ENCODE peak calls at places on chromosomes 11 and 22, in five cellular contexts. One of them, this sample, is unnamed.

GRCh38 chr11:134488913-134489312 is 76.9 kb upstream of the B3GAT1 start:
- DNase-seq in upper lobe of right lung: peak; percentile 59
- DNase-seq in HL-60: no peak
- DNase-seq in GM23338: no peak
- DNase-seq in GM12878: no peak
- DNase-seq in this sample: no peak

GRCh38 chr11:47259178-47259977 is 1.6 kb downstream of the NR1H3 start:
- DNase-seq in HL-60: no peak
- DNase-seq in upper lobe of right lung: no peak
- DNase-seq in GM23338: peak; percentile 87
- DNase-seq in GM12878: no peak
- DNase-seq in this sample: no peak

GRCh38 chr22:43292633-43293025 is 50.5 kb downstream of the SCUBE1 start:
- DNase-seq in HL-60: no peak
- DNase-seq in GM12878: no peak
- DNase-seq in GM23338: no peak
- DNase-seq in upper lobe of right lung: no peak
- DNase-seq in this sample: no peak

GRCh38 chr11:87063982-87064381 is 26.2 kb downstream of the TMEM135 start:
- DNase-seq in GM23338: no peak
- DNase-seq in GM12878: no peak
- DNase-seq in upper lobe of right lung: no peak
- DNase-seq in HL-60: no peak
- DNase-seq in this sample: no peak

GRCh38 chr22:44133901-44134511 is 46.7 kb upstream of the PARVG start:
- DNase-seq in HL-60: peak; percentile 10
- DNase-seq in upper lobe of right lung: peak; percentile 57
- DNase-seq in GM12878: no peak
- DNase-seq in GM23338: no peak
- DNase-seq in this sample: no peak

GRCh38 chr11:79940165-79940564 is 499.3 kb upstream of the TENM4 start:
- DNase-seq in HL-60: no peak
- DNase-seq in GM12878: no peak
- DNase-seq in upper lobe of right lung: no peak
- DNase-seq in GM23338: peak; percentile 17
- DNase-seq in this sample: no peak

GRCh38 chr11:117950999-117951961 is 22.1 kb upstream of the TMPRSS13 start:
- DNase-seq in upper lobe of right lung: no peak
- DNase-seq in GM12878: no peak
- DNase-seq in HL-60: peak; percentile 71
- DNase-seq in GM23338: no peak
- DNase-seq in this sample: no peak

GRCh38 chr22:26737262-26737661 is 79.9 kb downstream of the MIAT start:
- DNase-seq in GM12878: no peak
- DNase-seq in GM23338: no peak
- DNase-seq in upper lobe of right lung: no peak
- DNase-seq in HL-60: no peak
- DNase-seq in this sample: no peak

GRCh38 chr11:124233376-124233775 is 7.5 kb upstream of the OR8G1 start:
- DNase-seq in GM12878: no peak
- DNase-seq in GM23338: no peak
- DNase-seq in upper lobe of right lung: no peak
- DNase-seq in HL-60: no peak
- DNase-seq in this sample: no peak

GRCh38 chr11:81219661-81220060 is 1514.0 kb downstream of the FAM181B start:
- DNase-seq in GM12878: no peak
- DNase-seq in HL-60: no peak
- DNase-seq in upper lobe of right lung: no peak
- DNase-seq in GM23338: no peak
- DNase-seq in this sample: no peak

GRCh38 chr11:45917286-45917622 is 423 bp downstream of the PEX16 start:
- DNase-seq in GM23338: no peak
- DNase-seq in upper lobe of right lung: no peak
- DNase-seq in GM12878: no peak
- DNase-seq in HL-60: no peak
- DNase-seq in this sample: no peak

DNA sequence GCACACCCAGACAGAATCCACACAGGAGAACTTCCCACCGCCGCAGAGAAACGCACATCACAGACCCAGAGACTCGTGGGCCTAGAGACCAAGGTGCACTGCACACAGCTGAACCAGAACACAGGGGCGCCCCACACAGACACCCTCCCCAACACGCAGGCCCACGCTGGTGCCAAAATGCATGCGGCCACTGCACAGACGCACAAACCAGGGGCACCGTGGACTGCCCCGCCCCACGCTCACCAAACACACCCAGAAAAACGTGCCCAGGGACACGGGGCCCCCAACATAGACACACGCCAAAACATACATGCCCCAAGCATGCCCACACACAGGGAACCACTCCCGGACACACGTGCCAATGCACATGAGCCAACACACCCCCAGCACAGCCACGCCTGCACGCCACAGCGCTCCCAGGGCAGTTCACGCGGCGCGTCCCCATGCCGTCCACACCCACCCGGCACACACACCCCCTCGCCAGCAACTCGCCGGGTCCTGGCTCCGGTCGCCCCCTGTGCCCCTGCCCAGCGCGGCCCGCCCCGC is 7.8 kb downstream of the ELFN2 start:
- DNase-seq in GM12878: no peak
- DNase-seq in HL-60: no peak
- DNase-seq in upper lobe of right lung: no peak
- DNase-seq in GM23338: no peak
- DNase-seq in this sample: no peak
- H3K4me3 ChIP-seq in GM12878: no peak overlapping the region
- H3K4me3 ChIP-seq in HL-60: no peak overlapping the region
- H3K4me3 ChIP-seq in upper lobe of right lung: peak overlapping the region; percentile 28
- H3K4me3 ChIP-seq in GM23338: peak overlapping the region; percentile 68
- H3K4me3 ChIP-seq in this sample: no peak overlapping the region

DNA sequence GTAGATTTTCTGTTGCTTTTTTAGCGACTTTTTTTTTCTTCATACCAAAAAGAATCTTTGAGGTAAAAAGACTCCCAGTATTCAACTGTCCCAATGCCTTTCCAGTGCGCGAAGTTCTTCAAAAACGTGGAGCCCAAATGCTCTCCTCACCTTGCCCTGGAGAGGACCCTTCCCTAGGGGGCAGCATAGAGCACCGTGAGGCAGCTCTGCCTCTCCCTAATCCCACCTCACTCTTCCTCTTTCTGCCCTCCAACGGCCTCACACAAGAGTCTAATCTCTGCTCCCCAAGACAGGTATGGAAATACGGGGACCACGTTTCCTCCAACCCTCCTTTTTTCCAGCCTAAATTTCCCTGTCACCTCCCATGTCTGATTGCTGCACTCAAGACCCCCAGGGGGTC is 117.5 kb upstream of the ALX4 start:
- DNase-seq in upper lobe of right lung: no peak
- DNase-seq in GM12878: no peak
- DNase-seq in HL-60: peak; percentile 34
- DNase-seq in GM23338: peak; percentile 83
- DNase-seq in this sample: no peak
- H3K27me3 ChIP-seq in upper lobe of right lung: peaks cover 32% of the 10 kb centered on the region
- H3K27me3 ChIP-seq in GM12878: no peaks in the 10 kb centered on the region
- H3K27me3 ChIP-seq in HL-60: no peaks in the 10 kb centered on the region
- H3K27me3 ChIP-seq in GM23338: peaks cover 2% of the 10 kb centered on the region
- H3K27me3 ChIP-seq in this sample: no peaks in the 10 kb centered on the region

GRCh38 chr11:27717801-27718229 is 17.6 kb upstream of the BDNF start:
- DNase-seq in GM23338: peak; percentile 70
- DNase-seq in GM12878: no peak
- DNase-seq in HL-60: no peak
- DNase-seq in upper lobe of right lung: no peak
- DNase-seq in this sample: no peak

GRCh38 chr11:27716216-27716615 is 16.0 kb upstream of the BDNF start:
- DNase-seq in upper lobe of right lung: no peak
- DNase-seq in HL-60: no peak
- DNase-seq in GM12878: no peak
- DNase-seq in GM23338: no peak
- DNase-seq in this sample: no peak

GRCh38 chr11:27718346-27718852 is 18.1 kb upstream of the BDNF start:
- DNase-seq in upper lobe of right lung: no peak
- DNase-seq in HL-60: no peak
- DNase-seq in GM12878: no peak
- DNase-seq in GM23338: peak; percentile 93
- DNase-seq in this sample: no peak

GRCh38 chr11:27717377-27717776 is 17.1 kb upstream of the BDNF start:
- DNase-seq in upper lobe of right lung: no peak
- DNase-seq in GM23338: peak; percentile 25
- DNase-seq in HL-60: no peak
- DNase-seq in GM12878: no peak
- DNase-seq in this sample: no peak

GRCh38 chr11:27716850-27717249 is 16.6 kb upstream of the BDNF start:
- DNase-seq in upper lobe of right lung: no peak
- DNase-seq in HL-60: no peak
- DNase-seq in GM12878: no peak
- DNase-seq in GM23338: peak; percentile 71
- DNase-seq in this sample: no peak
- TF ChIP-seq CTCF in upper lobe of right lung: no peak
- TF ChIP-seq CTCF in HL-60: no peak
- TF ChIP-seq CTCF in GM12878: no peak
- TF ChIP-seq CTCF in GM23338: peak; percentile 43
- TF ChIP-seq CTCF in this sample: no peak

GRCh38 chr11:128724891-128725611 is 31.2 kb downstream of the FLI1 start:
- DNase-seq in GM23338: no peak
- DNase-seq in upper lobe of right lung: no peak
- DNase-seq in HL-60: peak; percentile 8
- DNase-seq in GM12878: no peak
- DNase-seq in this sample: no peak
- H3K4me3 ChIP-seq in GM23338: no peak overlapping the region
- H3K4me3 ChIP-seq in upper lobe of right lung: no peak overlapping the region
- H3K4me3 ChIP-seq in HL-60: no peak overlapping the region
- H3K4me3 ChIP-seq in GM12878: peak overlapping the region; percentile 57
- H3K4me3 ChIP-seq in this sample: peak overlapping the region; percentile 29

DNA sequence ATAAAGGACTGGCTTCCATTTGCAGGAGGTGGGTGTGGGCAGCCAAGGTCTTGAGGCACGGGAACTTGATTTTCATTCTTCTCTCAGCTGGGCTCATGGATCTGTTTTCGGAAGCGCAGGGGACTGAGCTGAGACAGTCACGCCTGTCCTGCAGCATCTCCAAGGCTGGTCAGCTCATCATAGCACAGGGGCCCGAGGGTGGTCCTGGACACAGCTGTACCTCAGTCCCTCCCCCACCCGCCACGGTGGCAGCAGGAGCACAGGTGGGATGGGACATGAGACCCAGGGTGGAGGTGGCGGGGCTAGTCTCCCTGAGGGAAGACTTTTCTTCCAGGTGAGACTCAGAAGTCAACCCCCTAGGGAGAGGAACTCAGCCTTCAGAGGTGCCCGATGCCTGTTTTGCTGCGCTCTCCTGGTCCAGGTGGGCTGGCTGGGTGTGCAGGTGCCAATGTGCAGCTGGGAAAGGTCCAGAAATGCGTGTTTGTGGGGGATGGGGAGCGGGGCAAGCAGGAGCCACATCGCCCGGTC is 3.7 kb downstream of the ADAMTS8 start:
- DNase-seq in GM23338: no peak
- DNase-seq in upper lobe of right lung: no peak
- DNase-seq in HL-60: no peak
- DNase-seq in GM12878: no peak
- DNase-seq in this sample: no peak
- H3K27me3 ChIP-seq in GM23338: peaks cover 34% of the 10 kb centered on the region
- H3K27me3 ChIP-seq in upper lobe of right lung: peaks cover 26% of the 10 kb centered on the region
- H3K27me3 ChIP-seq in HL-60: peaks cover 40% of the 10 kb centered on the region
- H3K27me3 ChIP-seq in GM12878: peaks cover 12% of the 10 kb centered on the region
- H3K27me3 ChIP-seq in this sample: peaks cover 11% of the 10 kb centered on the region

GRCh38 chr11:133403900-133404299 is 128.4 kb downstream of the OPCML start:
- DNase-seq in GM23338: peak; percentile 75
- DNase-seq in upper lobe of right lung: no peak
- DNase-seq in HL-60: no peak
- DNase-seq in GM12878: no peak
- DNase-seq in this sample: no peak
- TF ChIP-seq CTCF in GM23338: peak; percentile 81
- TF ChIP-seq CTCF in upper lobe of right lung: peak; percentile 9
- TF ChIP-seq CTCF in HL-60: peak; percentile 19
- TF ChIP-seq CTCF in GM12878: peak; percentile 30
- TF ChIP-seq CTCF in this sample: peak; percentile 62

DNA sequence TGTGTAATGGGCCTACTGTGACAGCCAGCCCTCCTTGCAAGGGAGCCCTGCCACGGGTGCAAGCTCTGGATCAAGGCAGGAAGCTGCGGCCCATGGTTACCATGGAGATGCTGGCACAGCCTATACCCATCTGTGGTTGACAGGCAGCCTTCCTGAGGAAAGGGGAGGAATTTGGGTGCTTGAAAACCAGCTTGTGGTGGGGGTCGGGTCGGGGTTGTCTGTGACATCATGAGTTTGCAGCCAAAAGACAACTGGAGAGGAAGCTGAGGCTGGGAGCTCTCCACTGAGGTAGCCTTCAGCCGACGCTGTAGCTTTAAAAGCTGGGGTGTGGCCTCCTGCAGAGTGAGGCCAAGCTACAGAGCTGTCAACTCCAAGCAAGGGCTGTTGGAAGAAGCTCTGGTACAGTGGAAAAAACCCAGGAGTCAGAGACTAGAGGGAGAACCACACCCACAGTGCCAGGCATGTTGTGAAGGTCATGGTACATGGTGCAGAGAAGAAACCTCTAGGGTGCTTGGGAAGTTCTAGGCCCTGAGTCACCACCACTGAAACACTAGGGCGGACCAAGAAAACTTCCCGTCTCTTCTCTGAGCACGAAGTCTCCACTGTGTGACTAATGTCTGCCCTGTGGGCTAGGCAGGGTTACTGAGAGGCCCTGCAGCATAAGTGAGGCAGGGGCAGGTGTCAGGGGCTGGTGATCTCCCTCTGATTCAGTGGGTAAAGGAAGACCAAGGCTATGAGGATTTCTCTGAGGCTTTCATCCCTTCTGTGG is 10.8 kb upstream of the LDHA start:
- DNase-seq in upper lobe of right lung: peak; percentile 64
- DNase-seq in GM12878: peak; percentile 70
- DNase-seq in HL-60: peak; percentile 82
- DNase-seq in GM23338: peak; percentile 32
- DNase-seq in this sample: peak; percentile 66
- H3K4me3 ChIP-seq in upper lobe of right lung: no peak overlapping the region
- H3K4me3 ChIP-seq in GM12878: peak overlapping the region; percentile 22
- H3K4me3 ChIP-seq in HL-60: no peak overlapping the region
- H3K4me3 ChIP-seq in GM23338: no peak overlapping the region
- H3K4me3 ChIP-seq in this sample: no peak overlapping the region

GRCh38 chr11:93724090-93724489 is 17.2 kb downstream of the TAF1D start:
- DNase-seq in GM12878: no peak
- DNase-seq in HL-60: no peak
- DNase-seq in upper lobe of right lung: no peak
- DNase-seq in GM23338: no peak
- DNase-seq in this sample: no peak
- H3K27me3 ChIP-seq in GM12878: no peaks in the 10 kb centered on the region
- H3K27me3 ChIP-seq in HL-60: no peaks in the 10 kb centered on the region
- H3K27me3 ChIP-seq in upper lobe of right lung: no peaks in the 10 kb centered on the region
- H3K27me3 ChIP-seq in GM23338: no peaks in the 10 kb centered on the region
- H3K27me3 ChIP-seq in this sample: no peaks in the 10 kb centered on the region

GRCh38 chr22:46596819-46597218 is 23.4 kb upstream of the GRAMD4 start:
- DNase-seq in GM12878: no peak
- DNase-seq in HL-60: no peak
- DNase-seq in upper lobe of right lung: peak; percentile 90
- DNase-seq in GM23338: peak; percentile 66
- DNase-seq in this sample: no peak
- TF ChIP-seq CTCF in GM12878: no peak
- TF ChIP-seq CTCF in HL-60: no peak
- TF ChIP-seq CTCF in upper lobe of right lung: peak; percentile 23
- TF ChIP-seq CTCF in GM23338: no peak
- TF ChIP-seq CTCF in this sample: no peak

This sample was measured in GM06990.